ENCODE peak calls at places on chromosomes 1 and 21, in eight cellular contexts. K is NCI-H2029, Q is mucosa of gallbladder, T is NCI-H146, S is amniotic stem cell, Y is mesendoderm, C is T-helper 1 cell, X is uterus. R is an unnamed sample.

GRCh38 chr21:33836408-33836807 is 79.2 kb downstream of the ATP5PO start:
- DNase-seq in K (peak), S (no peak), X (no peak), Y (no peak), T (no peak), Q (no peak), C (no peak), R (no peak)

GRCh38 chr1:206505702-206506375 is 1.5 kb upstream of the RASSF5 start:
- DNase-seq in K (no peak), S (no peak), C (no peak), Q (no peak), T (peak), Y (peak), X (no peak), R (peak)

GRCh38 chr1:109640285-109640865 is 15.5 kb upstream of the GSTM4 start:
- DNase-seq in T (peak), Y (peak), X (peak), S (no peak), K (peak), C (peak), Q (peak), R (peak)

GRCh38 chr21:29343517-29343916 is 44.8 kb downstream of the BACH1 start:
- DNase-seq in S (peak), T (no peak), X (peak), C (no peak), Q (no peak), K (no peak), Y (no peak), R (no peak)

GRCh38 chr1:160205974-160206369 is 788 bp downstream of the PEA15 start:
- DNase-seq in Y (no peak), T (no peak), X (peak), S (peak), Q (peak), C (no peak), K (no peak), R (peak)

GRCh38 chr1:150543500-150544143 is 5.6 kb upstream of the ADAMTSL4 start:
- DNase-seq in C (no peak), Q (no peak), K (peak), Y (no peak), S (no peak), T (peak), X (no peak), R (no peak)

GRCh38 chr1:6385673-6386191 is 7.8 kb downstream of the ACOT7 start:
- DNase-seq in Y (peak), C (no peak), T (no peak), K (peak), S (no peak), X (peak), Q (peak), R (peak)

GRCh38 chr1:6466023-6466422 is at the start of gene TNFRSF25:
- DNase-seq in C (peak), K (no peak), T (no peak), X (no peak), S (no peak), Q (no peak), Y (peak), R (no peak)

GRCh38 chr21:34342476-34342875 is 21.3 kb upstream of the KCNE2 start:
- DNase-seq in S (no peak), T (no peak), C (no peak), K (no peak), Y (no peak), X (no peak), Q (no peak), R (no peak)

GRCh38 chr1:73859227-73859626 is 338.7 kb downstream of the LRRIQ3 start:
- DNase-seq in S (no peak), X (no peak), C (no peak), Y (no peak), Q (no peak), K (no peak), T (no peak), R (no peak)

GRCh38 chr1:225915538-225915991 is 8.5 kb downstream of the PYCR2 start:
- DNase-seq in C (no peak), K (peak), X (no peak), Q (no peak), S (no peak), T (no peak), Y (no peak), R (no peak)

GRCh38 chr1:5742801-5743200 is 249.4 kb downstream of the NPHP4 start:
- DNase-seq in X (no peak), T (no peak), Q (no peak), K (no peak), C (no peak), S (no peak), Y (no peak), R (no peak)

GRCh38 chr1:56339786-56340465 is 239.4 kb downstream of the PLPP3 start:
- DNase-seq in T (no peak), S (no peak), X (no peak), Y (no peak), C (no peak), Q (no peak), K (peak), R (no peak)

GRCh38 chr1:152167835-152168534 is 9.0 kb upstream of the RPTN start:
- DNase-seq in T (no peak), Q (no peak), X (no peak), K (no peak), C (no peak), S (no peak), Y (peak), R (no peak)

GRCh38 chr21:34363733-34364132 is at the start of gene KCNE2:
- DNase-seq in T (no peak), Q (no peak), X (no peak), K (no peak), C (no peak), S (no peak), Y (no peak), R (peak)

GRCh38 chr1:47681735-47682134 is 243.9 kb downstream of the FOXD2 start:
- DNase-seq in X (no peak), Y (no peak), S (no peak), C (no peak), Q (no peak), T (no peak), K (no peak), R (no peak)

GRCh38 chr1:53144201-53144600 is 1.8 kb upstream of the SLC1A7 start:
- DNase-seq in T (no peak), K (no peak), Y (no peak), C (no peak), Q (no peak), S (no peak), X (no peak), R (no peak)

GRCh38 chr1:200905411-200906052 is 10.8 kb downstream of the INAVA start:
- DNase-seq in Q (no peak), T (no peak), K (no peak), S (no peak), C (no peak), Y (no peak), X (no peak), R (no peak)

GRCh38 chr1:207789792-207790787 is 38.2 kb downstream of the CD46 start:
- DNase-seq in S (no peak), Q (no peak), K (no peak), Y (no peak), C (no peak), X (no peak), T (no peak), R (no peak)

GRCh38 chr1:244461254-244462071 is at the start of gene CATSPERE:
- DNase-seq in S (peak), K (peak), C (peak), T (peak), X (peak), Y (peak), Q (peak), R (peak)

GRCh38 chr21:31136891-31137290 is 98.6 kb upstream of the KRTAP19-8 start:
- DNase-seq in C (no peak), Y (no peak), Q (no peak), X (peak), S (no peak), K (peak), T (no peak), R (no peak)

GRCh38 chr1:53025034-53025777 is 36.8 kb upstream of the PODN start:
- DNase-seq in K (peak), S (peak), T (peak), Y (peak), X (peak), C (no peak), Q (peak), R (no peak)

GRCh38 chr1:69567847-69568434 is at the start of gene LRRC7:
- DNase-seq in K (peak), T (peak), Q (no peak), C (no peak), X (no peak), S (no peak), Y (peak), R (peak)

GRCh38 chr1:167246971-167247370 is 26.3 kb downstream of the POU2F1 start:
- DNase-seq in T (no peak), K (no peak), Q (no peak), S (no peak), C (no peak), Y (no peak), X (no peak), R (no peak)

GRCh38 chr1:232183802-232184201 is 446.1 kb downstream of the SIPA1L2 start:
- DNase-seq in K (no peak), Y (peak), X (no peak), T (peak), C (no peak), Q (no peak), S (no peak), R (no peak)

GRCh38 chr1:195345149-195345548 is 1263.1 kb downstream of the KCNT2 start:
- DNase-seq in C (no peak), K (no peak), Y (peak), S (no peak), T (no peak), X (no peak), Q (no peak), R (peak)

GRCh38 chr1:90413519-90413918 is 303.6 kb downstream of the BARHL2 start:
- DNase-seq in S (no peak), T (no peak), K (peak), C (no peak), Q (no peak), Y (no peak), X (no peak), R (no peak)

GRCh38 chr1:228313536-228314277 is 92.9 kb downstream of the TRIM11 start:
- DNase-seq in Q (no peak), Y (no peak), S (no peak), K (no peak), C (no peak), T (no peak), X (no peak), R (no peak)

GRCh38 chr1:208475951-208476824 is 232.0 kb upstream of the PLXNA2 start:
- DNase-seq in Y (peak), C (no peak), K (peak), T (peak), Q (peak), S (no peak), X (no peak), R (peak)

GRCh38 chr1:205515781-205516253 is 11.3 kb downstream of the CDK18 start:
- DNase-seq in S (no peak), T (no peak), Q (peak), X (peak), C (no peak), K (no peak), Y (peak), R (no peak)

GRCh38 chr1:243731301-243731891 is 118.6 kb downstream of the AKT3 start:
- DNase-seq in Y (no peak), S (no peak), T (no peak), X (no peak), Q (peak), K (peak), C (no peak), R (peak)

GRCh38 chr1:70038025-70038424 is 167.4 kb downstream of the LRRC40 start:
- DNase-seq in Y (peak), X (no peak), C (no peak), S (no peak), Q (no peak), K (no peak), T (peak), R (no peak)

GRCh38 chr1:197285526-197286217 is 17.6 kb downstream of the CRB1 start:
- DNase-seq in C (no peak), Q (no peak), S (no peak), K (no peak), X (no peak), Y (no peak), T (no peak), R (no peak)

GRCh38 chr1:5375437-5375836 is 616.8 kb downstream of the NPHP4 start:
- DNase-seq in Q (no peak), T (no peak), X (no peak), K (no peak), C (no peak), S (no peak), Y (no peak), R (no peak)

GRCh38 chr1:184025242-184025675 is 12.3 kb downstream of the COLGALT2 start:
- DNase-seq in X (no peak), S (peak), T (no peak), C (no peak), Q (no peak), K (peak), Y (peak), R (no peak)

GRCh38 chr1:18950415-18951026 is 6.0 kb downstream of the IFFO2 start:
- DNase-seq in X (no peak), K (no peak), T (no peak), C (no peak), Q (no peak), S (no peak), Y (no peak), R (no peak)

GRCh38 chr1:246875041-246876026 is 56.4 kb downstream of the AHCTF1 start:
- DNase-seq in T (no peak), Y (peak), Q (no peak), C (no peak), X (no peak), S (peak), K (no peak), R (peak)

GRCh38 chr1:43847290-43847689 is 86.3 kb upstream of the ARTN start:
- DNase-seq in Q (no peak), T (no peak), K (no peak), C (no peak), Y (no peak), X (no peak), S (no peak), R (no peak)